ENCODE peak calls at places on chromosome 6, in eight cellular contexts. M is HCT116, C is HepG2, A is neural progenitor cell, F is astrocyte, T is fibroblast of lung, R is MM.1S, L is K562. P is an unnamed sample.

GRCh38 chr6:121652726-121653623 is 217.5 kb downstream of the GJA1 start:
- DNase-seq in M (peak), C (no peak), A (no peak), F (peak), T (peak), R (no peak), L (no peak), P (no peak)

GRCh38 chr6:122484760-122485159 is 13.2 kb upstream of the SERINC1 start:
- DNase-seq in M (no peak), C (no peak), A (peak), F (no peak), T (no peak), R (no peak), L (no peak), P (no peak)

GRCh38 chr6:14079971-14080370 is 37.6 kb upstream of the CD83 start:
- DNase-seq in M (no peak), C (no peak), A (no peak), F (peak), T (peak), R (no peak), L (no peak), P (no peak)

GRCh38 chr6:35508542-35508941 is 4.2 kb downstream of the TULP1 start:
- DNase-seq in M (no peak), C (no peak), A (no peak), F (no peak), T (no peak), R (no peak), L (peak), P (no peak)

GRCh38 chr6:162636167-162636566 is 91.4 kb downstream of the PRKN start:
- DNase-seq in M (no peak), C (no peak), A (no peak), F (no peak), T (no peak), R (no peak), L (no peak), P (no peak)

GRCh38 chr6:72031471-72031870 is 145.1 kb downstream of the RIMS1 start:
- DNase-seq in M (no peak), C (no peak), A (no peak), F (peak), T (peak), R (no peak), L (no peak), P (no peak)

GRCh38 chr6:93369586-93370134 is 49.7 kb downstream of the EPHA7 start:
- DNase-seq in M (no peak), C (no peak), A (no peak), F (no peak), T (no peak), R (no peak), L (no peak), P (no peak)

GRCh38 chr6:107636486-107636885 is 146.6 kb downstream of the SOBP start:
- DNase-seq in M (no peak), C (no peak), A (peak), F (no peak), T (no peak), R (no peak), L (peak), P (no peak)

GRCh38 chr6:85576479-85576878 is 17.2 kb downstream of the SNX14 start:
- DNase-seq in M (no peak), C (no peak), A (no peak), F (no peak), T (no peak), R (no peak), L (no peak), P (no peak)

GRCh38 chr6:29744131-29744530 is 20.9 kb downstream of the HLA-F start:
- DNase-seq in M (no peak), C (no peak), A (no peak), F (no peak), T (no peak), R (no peak), L (no peak), P (no peak)

GRCh38 chr6:165985281-165985925 is 182.2 kb downstream of the TBXT start:
- DNase-seq in M (no peak), C (no peak), A (no peak), F (no peak), T (no peak), R (no peak), L (no peak), P (no peak)

GRCh38 chr6:21754891-21755290 is 161.3 kb downstream of the SOX4 start:
- DNase-seq in M (peak), C (no peak), A (no peak), F (peak), T (peak), R (no peak), L (no peak), P (no peak)

GRCh38 chr6:125867483-125867935 is 76.7 kb downstream of the NCOA7 start:
- DNase-seq in M (peak), C (peak), A (peak), F (peak), T (peak), R (no peak), L (no peak), P (no peak)

GRCh38 chr6:81476881-81477280 is 275.6 kb downstream of the TENT5A start:
- DNase-seq in M (no peak), C (no peak), A (no peak), F (peak), T (peak), R (no peak), L (no peak), P (no peak)

GRCh38 chr6:35562060-35562459 is 49.4 kb upstream of the TULP1 start:
- DNase-seq in M (no peak), C (no peak), A (no peak), F (peak), T (peak), R (no peak), L (no peak), P (no peak)

GRCh38 chr6:105433723-105434122 is 30.8 kb upstream of the PREP start:
- DNase-seq in M (no peak), C (no peak), A (no peak), F (no peak), T (no peak), R (no peak), L (no peak), P (no peak)

GRCh38 chr6:122322824-122323223 is 76.6 kb upstream of the HSF2 start:
- DNase-seq in M (no peak), C (no peak), A (no peak), F (no peak), T (peak), R (no peak), L (no peak), P (peak)

DNA sequence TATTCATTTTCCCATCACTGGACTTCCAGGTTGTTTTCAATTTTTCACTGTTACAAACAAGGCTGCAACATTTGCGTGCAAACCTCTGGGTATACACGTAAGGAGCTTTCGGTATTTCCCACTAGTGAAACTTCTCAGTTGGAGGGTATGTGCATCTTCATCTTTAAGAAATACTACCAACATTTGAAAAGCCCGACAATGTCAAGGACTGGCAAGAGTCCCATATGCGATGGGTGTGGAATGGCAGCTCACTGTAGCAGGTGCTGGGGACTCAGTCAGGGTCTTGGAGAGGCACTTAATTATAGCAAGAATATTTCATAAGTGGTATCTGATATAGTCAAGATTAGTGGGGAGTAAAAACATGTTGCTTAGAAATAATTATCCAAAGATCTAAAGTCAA is 8.9 kb upstream of the HLA-B start:
- DNase-seq in M (no peak), C (no peak), A (peak), F (no peak), T (no peak), R (no peak), L (no peak), P (no peak)
- TF ChIP-seq EZH2 in M (no peak), C (no peak), A (no peak), F (no peak), T (peak), R (no peak), L (no peak), P (no peak)

GRCh38 chr6:133503330-133503729 is 262.2 kb downstream of the EYA4 start:
- DNase-seq in M (no peak), C (no peak), A (no peak), F (peak), T (peak), R (no peak), L (no peak), P (peak)

GRCh38 chr6:133502451-133503259 is 261.5 kb downstream of the EYA4 start:
- DNase-seq in M (no peak), C (no peak), A (peak), F (peak), T (peak), R (no peak), L (no peak), P (peak)

GRCh38 chr6:133499662-133500061 is 258.5 kb downstream of the EYA4 start:
- DNase-seq in M (no peak), C (no peak), A (no peak), F (no peak), T (no peak), R (no peak), L (no peak), P (no peak)

GRCh38 chr6:133504761-133505160 is 263.6 kb downstream of the EYA4 start:
- DNase-seq in M (no peak), C (no peak), A (no peak), F (peak), T (peak), R (no peak), L (no peak), P (no peak)

DNA sequence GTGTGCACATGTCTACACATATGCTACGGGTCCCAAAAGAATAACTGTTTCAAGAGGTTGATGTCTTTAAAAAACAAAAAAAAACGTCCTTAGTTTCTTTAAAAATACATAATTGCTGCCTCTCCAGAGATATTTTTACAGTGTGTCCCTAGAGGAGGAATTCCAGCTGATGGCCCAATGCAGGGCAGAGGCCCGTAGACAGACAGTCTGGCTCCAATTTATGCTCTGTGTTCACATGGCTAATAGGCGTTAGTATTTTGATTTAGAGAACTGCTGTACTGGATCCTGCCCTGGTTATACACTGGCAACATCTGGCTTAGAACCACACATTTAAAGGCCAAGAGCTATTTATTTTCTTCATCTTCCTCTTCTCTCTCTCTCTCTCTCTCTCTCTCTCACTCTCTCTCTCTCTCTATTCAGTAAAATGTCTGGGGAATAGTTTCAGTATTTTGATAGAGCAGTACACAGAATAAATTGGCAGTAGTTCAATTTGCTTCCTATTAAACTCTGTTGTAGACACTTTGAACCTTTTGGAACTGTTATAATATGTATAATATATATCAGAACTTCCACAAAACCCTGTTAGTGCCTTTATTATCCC is 260.6 kb downstream of the EYA4 start:
- DNase-seq in M (no peak), C (no peak), A (no peak), F (no peak), T (no peak), R (no peak), L (no peak), P (no peak)
- H3K9ac ChIP-seq in M (no peak), C (no peak), A (no peak), F (no peak), T (no peak), R (no peak), L (no peak), P (peak)

DNA sequence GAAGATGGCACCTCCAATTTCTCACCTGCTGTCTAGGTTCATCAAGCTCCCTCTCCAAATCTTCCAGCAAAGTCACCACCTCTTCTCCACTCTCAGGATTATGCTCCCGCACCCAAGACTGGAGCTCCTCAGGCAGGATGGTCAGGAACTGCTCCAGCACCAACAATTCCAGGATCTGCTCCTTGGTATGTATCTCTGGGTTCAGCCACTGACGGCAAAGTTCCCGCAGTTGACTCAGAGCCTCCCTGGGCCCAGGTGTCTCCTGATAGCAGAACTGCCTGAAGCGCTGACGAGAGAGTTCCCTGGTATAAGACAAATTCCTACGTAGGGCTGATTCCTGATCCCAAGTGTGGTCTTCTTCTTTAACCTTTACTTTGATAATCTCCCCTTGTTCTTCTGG is 60.6 kb downstream of the GPX5 start:
- DNase-seq in M (no peak), C (peak), A (no peak), F (no peak), T (peak), R (no peak), L (no peak), P (no peak)
- H3K27ac ChIP-seq in M (no peak), C (peak), A (no peak), F (no peak), T (no peak), R (no peak), L (no peak), P (no peak)

DNA sequence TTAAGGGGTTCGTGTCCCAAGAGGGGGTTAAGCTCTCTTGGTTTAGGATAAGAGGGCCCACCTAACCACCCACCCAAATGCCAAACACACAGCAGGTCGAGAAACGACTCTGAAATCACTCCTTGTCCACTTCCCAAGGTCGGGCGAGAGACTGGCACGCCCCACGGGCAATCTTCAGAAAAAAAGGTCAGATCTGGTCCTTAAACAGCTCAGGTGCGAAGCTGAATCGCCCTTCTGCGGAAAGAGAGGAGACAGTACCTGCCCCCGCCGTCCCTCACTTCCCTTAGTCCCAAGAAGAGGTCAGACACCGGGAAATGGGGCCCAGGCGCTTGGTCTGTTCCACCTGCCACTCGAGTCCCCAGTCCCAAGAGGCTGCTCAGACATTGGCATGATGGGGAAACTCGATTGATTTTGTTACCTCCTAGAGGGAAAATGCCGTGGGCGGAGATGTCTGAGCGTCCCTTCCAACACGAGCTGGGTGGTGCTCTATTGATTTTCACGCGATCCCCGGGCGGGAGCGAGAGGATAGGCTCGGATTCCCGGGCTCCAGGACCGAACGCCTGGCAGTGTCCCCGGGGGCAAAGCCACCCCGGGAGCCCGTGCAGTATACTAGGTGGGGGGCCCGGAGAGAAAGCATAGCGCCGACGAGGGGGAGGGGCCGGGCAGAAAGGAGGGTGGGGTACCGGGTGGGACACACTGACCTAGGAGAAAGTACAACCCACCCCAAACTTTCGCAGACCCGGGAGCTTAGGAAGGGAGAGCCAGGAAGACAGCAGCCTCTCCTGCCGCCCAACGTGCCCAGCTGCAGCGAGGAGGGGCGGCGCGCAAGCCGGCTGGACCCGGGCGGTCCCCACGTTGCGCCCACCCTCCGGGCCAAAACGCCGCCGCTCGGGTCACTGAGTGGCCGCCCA is 1.1 kb upstream of the SAMD5 start:
- DNase-seq in M (no peak), C (no peak), A (peak), F (no peak), T (peak), R (no peak), L (no peak), P (no peak)
- TF ChIP-seq EZH2 in M (no peak), C (peak), A (peak), F (no peak), T (no peak), R (no peak), L (no peak), P (no peak)

GRCh38 chr6:39821014-39821738 is 29.0 kb downstream of the DAAM2 start:
- DNase-seq in M (no peak), C (no peak), A (no peak), F (no peak), T (no peak), R (no peak), L (no peak), P (no peak)

GRCh38 chr6:39819676-39820075 is 27.5 kb downstream of the DAAM2 start:
- DNase-seq in M (no peak), C (no peak), A (no peak), F (no peak), T (no peak), R (no peak), L (no peak), P (no peak)

GRCh38 chr6:39819226-39819625 is 27.1 kb downstream of the DAAM2 start:
- DNase-seq in M (no peak), C (no peak), A (no peak), F (no peak), T (peak), R (no peak), L (no peak), P (no peak)

GRCh38 chr6:39821739-39822532 is 29.8 kb downstream of the DAAM2 start:
- DNase-seq in M (no peak), C (no peak), A (no peak), F (no peak), T (no peak), R (no peak), L (no peak), P (no peak)

GRCh38 chr6:39820553-39820952 is 28.4 kb downstream of the DAAM2 start:
- DNase-seq in M (no peak), C (no peak), A (no peak), F (no peak), T (no peak), R (no peak), L (no peak), P (no peak)
- H3K9ac ChIP-seq in M (no peak), C (no peak), A (no peak), F (no peak), T (no peak), R (no peak), L (no peak), P (no peak)

GRCh38 chr6:146827216-146827928 is 228.6 kb downstream of the ADGB start:
- DNase-seq in M (no peak), C (no peak), A (no peak), F (no peak), T (no peak), R (no peak), L (no peak), P (no peak)
- H3K27ac ChIP-seq in M (no peak), C (no peak), A (no peak), F (no peak), T (no peak), R (no peak), L (no peak), P (no peak)

GRCh38 chr6:41426438-41426851 is 91.0 kb downstream of the NCR2 start:
- DNase-seq in M (no peak), C (no peak), A (peak), F (no peak), T (peak), R (no peak), L (no peak), P (no peak)

GRCh38 chr6:41428402-41428994 is 93.1 kb downstream of the NCR2 start:
- DNase-seq in M (no peak), C (no peak), A (peak), F (no peak), T (no peak), R (no peak), L (no peak), P (no peak)

GRCh38 chr6:41426888-41427641 is 91.7 kb downstream of the NCR2 start:
- DNase-seq in M (no peak), C (no peak), A (peak), F (no peak), T (no peak), R (no peak), L (no peak), P (no peak)

GRCh38 chr6:41428995-41429417 is 93.6 kb downstream of the NCR2 start:
- DNase-seq in M (no peak), C (no peak), A (no peak), F (peak), T (peak), R (no peak), L (no peak), P (no peak)

GRCh38 chr6:41427642-41428401 is 92.4 kb downstream of the NCR2 start:
- DNase-seq in M (no peak), C (peak), A (peak), F (no peak), T (peak), R (no peak), L (no peak), P (no peak)
- TF ChIP-seq EZH2 in M (no peak), C (no peak), A (peak), F (peak), T (no peak), R (no peak), L (no peak), P (no peak)

DNA sequence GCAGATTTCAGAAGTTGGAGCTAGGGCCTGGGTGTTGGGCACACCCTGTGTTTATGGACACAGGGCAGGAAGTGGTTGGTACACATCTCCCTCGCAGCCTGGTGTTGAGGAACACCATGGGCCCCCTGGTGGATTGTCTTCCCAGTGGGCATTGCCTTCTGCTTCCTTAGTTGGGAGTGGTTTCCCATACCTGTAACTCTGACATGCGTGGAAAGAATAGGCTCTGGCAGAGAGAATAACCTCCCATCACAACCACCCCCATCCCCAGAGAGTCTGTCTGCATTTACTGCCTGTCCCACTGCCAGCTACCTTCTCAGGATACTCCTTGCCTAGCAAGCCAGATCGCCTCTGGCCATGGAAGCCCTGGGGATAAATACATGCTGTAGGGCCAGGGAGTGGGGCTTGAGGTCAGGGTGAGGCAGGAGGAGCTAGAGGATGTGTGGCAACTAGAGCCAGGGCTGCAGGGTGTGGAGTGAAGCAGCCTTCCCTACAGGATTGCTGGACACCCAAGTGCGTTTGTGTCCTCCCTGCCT is 14.7 kb downstream of the LRRC73 start:
- DNase-seq in M (no peak), C (peak), A (no peak), F (no peak), T (no peak), R (no peak), L (no peak), P (no peak)
- H3K9ac ChIP-seq in M (peak), C (peak), A (no peak), F (no peak), T (no peak), R (no peak), L (no peak), P (no peak)

GRCh38 chr6:146859795-146860495 is 261.2 kb downstream of the ADGB start:
- DNase-seq in M (no peak), C (no peak), A (no peak), F (peak), T (peak), R (no peak), L (no peak), P (no peak)
- H3K27ac ChIP-seq in M (no peak), C (no peak), A (no peak), F (no peak), T (no peak), R (no peak), L (peak), P (no peak)

P was measured in SK-N-MC.